ENCODE peak calls at places on chromosomes 2 and 18, in four cellular contexts. P, G, D and H are unnamed samples.

GRCh38 chr2:126943612-126944011 is 44.9 kb downstream of the TEX51 start:
- DNase-seq in P (no peak), D (no peak), G (no peak), H (no peak)

GRCh38 chr18:13611058-13611615 is 115.2 kb downstream of the FAM210A start:
- DNase-seq in G (peak; percentile 50), P (peak; percentile 66), D (peak; percentile 78), H (peak; percentile 75)

GRCh38 chr2:231191896-231192872 is 6.2 kb upstream of the ARMC9 start:
- DNase-seq in D (peak; percentile 97), P (peak; percentile 82), G (peak; percentile 92), H (peak; percentile 78)

GRCh38 chr18:48607049-48607984 is 68.5 kb downstream of the CTIF start:
- DNase-seq in P (peak; percentile 81), D (no peak), G (peak; percentile 51), H (no peak)

GRCh38 chr2:79717364-79718007 is 204.6 kb downstream of the CTNNA2 start:
- DNase-seq in G (no peak), P (peak; percentile 68), D (no peak), H (peak; percentile 14)

GRCh38 chr18:24786027-24786426 is 325.6 kb downstream of the HRH4 start:
- DNase-seq in P (no peak), G (no peak), D (no peak), H (no peak)

GRCh38 chr2:26456701-26457224 is 21.2 kb downstream of the OTOF start:
- DNase-seq in D (peak; percentile 41), P (no peak), G (no peak), H (no peak)

GRCh38 chr2:46942891-46943626 is 27.5 kb upstream of the MCFD2 start:
- DNase-seq in D (no peak), P (no peak), G (no peak), H (no peak)

GRCh38 chr2:44130441-44130840 is 38.2 kb upstream of the PPM1B start:
- DNase-seq in D (no peak), P (peak; percentile 14), G (no peak), H (no peak)

GRCh38 chr18:56568986-56569385 is 69.4 kb downstream of the TXNL1 start:
- DNase-seq in P (no peak), G (no peak), D (no peak), H (no peak)

GRCh38 chr2:104769096-104769495 is 84.8 kb upstream of the POU3F3 start:
- DNase-seq in P (peak; percentile 81), G (no peak), D (no peak), H (no peak)

GRCh38 chr18:394276-394996 is 106.1 kb downstream of the COLEC12 start:
- DNase-seq in D (no peak), P (no peak), G (no peak), H (no peak)

GRCh38 chr2:71721362-71721665 is 268.0 kb downstream of the DYSF start:
- DNase-seq in P (no peak), G (peak; percentile 48), D (peak; percentile 75), H (no peak)

GRCh38 chr2:75622500-75622899 is 24.1 kb upstream of the MRPL19 start:
- DNase-seq in D (no peak), P (no peak), G (no peak), H (no peak)

GRCh38 chr2:98697651-98698337 is 33.1 kb downstream of the MGAT4A start:
- DNase-seq in D (no peak), G (no peak), P (no peak), H (no peak)

GRCh38 chr2:67839242-67839641 is 223.6 kb downstream of the C1D start:
- DNase-seq in D (no peak), G (no peak), P (no peak), H (no peak)

GRCh38 chr2:20516646-20517341 is 69.9 kb downstream of the RHOB start:
- DNase-seq in D (peak; percentile 67), P (no peak), G (no peak), H (peak; percentile 19)

GRCh38 chr18:47235096-47235495 is 16.4 kb downstream of the SKOR2 start:
- DNase-seq in P (no peak), G (no peak), D (no peak), H (no peak)
- H3K27me3 ChIP-seq in P (no peaks in the 10 kb centered on the region), G (no peaks in the 10 kb centered on the region), D (peaks cover 49% of the 10 kb centered on the region), H (no peaks in the 10 kb centered on the region)

DNA sequence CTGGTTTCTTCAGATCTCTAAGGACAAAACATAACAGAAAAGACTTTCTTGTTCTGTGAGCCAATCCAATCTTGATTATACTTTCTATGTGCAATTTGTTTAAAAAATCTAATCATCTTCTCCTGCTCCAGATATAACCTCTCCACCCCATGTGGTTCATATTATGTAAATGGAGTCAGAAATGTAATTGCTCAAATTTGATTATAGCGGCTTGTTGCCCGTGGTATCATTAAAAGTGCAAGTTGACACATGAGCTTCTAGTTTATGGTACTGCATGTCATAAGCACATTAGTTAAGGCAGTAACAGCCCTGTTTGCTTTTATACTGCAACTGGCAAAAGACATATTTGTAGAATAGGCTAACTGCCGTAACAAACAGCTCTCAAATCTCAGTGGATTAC is 715.1 kb upstream of the CDH7 start:
- DNase-seq in D (no peak), P (no peak), G (no peak), H (no peak)
- H3K4me3 ChIP-seq in D (no peak overlapping the region), P (no peak overlapping the region), G (no peak overlapping the region), H (no peak overlapping the region)

GRCh38 chr18:62545098-62545497 is 22.3 kb downstream of the ZCCHC2 start:
- DNase-seq in P (no peak), D (no peak), G (peak; percentile 40), H (no peak)
- H3K36me3 ChIP-seq in P (no peaks in the 10 kb centered on the region), D (peaks cover 52% of the 10 kb centered on the region), G (peaks cover 78% of the 10 kb centered on the region), H (peaks cover 2% of the 10 kb centered on the region)

GRCh38 chr2:8595821-8596600 is 85.8 kb upstream of the ID2 start:
- DNase-seq in P (no peak), D (no peak), G (no peak), H (no peak)

GRCh38 chr2:8594731-8595427 is 87.0 kb upstream of the ID2 start:
- DNase-seq in G (no peak), D (no peak), P (peak; percentile 10), H (no peak)

GRCh38 chr2:8593239-8593638 is 88.6 kb upstream of the ID2 start:
- DNase-seq in D (no peak), G (no peak), P (no peak), H (no peak)

GRCh38 chr2:8597094-8597493 is 84.8 kb upstream of the ID2 start:
- DNase-seq in P (no peak), D (no peak), G (no peak), H (no peak)

DNA sequence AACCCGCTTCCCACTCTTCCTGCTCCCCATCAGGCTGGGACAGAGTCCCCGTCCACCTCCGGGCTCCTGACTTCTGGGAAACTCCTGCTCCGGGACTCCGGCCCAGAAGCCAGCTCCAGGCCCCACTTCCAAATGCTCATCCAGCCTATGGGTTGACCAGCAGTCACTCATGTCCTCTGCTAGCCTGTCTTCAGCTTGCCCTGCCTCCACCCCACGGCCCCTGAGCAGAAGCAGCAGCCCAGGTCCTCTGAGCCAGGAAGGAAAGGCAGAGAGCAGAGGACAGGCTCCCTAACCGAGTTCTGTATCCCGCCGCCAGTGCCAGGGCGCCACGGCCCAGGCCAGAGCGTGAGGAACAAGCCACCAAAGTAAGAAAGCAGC is 86.4 kb upstream of the ID2 start:
- DNase-seq in G (no peak), P (no peak), D (no peak), H (no peak)
- H3K27me3 ChIP-seq in G (no peaks in the 10 kb centered on the region), P (no peaks in the 10 kb centered on the region), D (no peaks in the 10 kb centered on the region), H (no peaks in the 10 kb centered on the region)

DNA sequence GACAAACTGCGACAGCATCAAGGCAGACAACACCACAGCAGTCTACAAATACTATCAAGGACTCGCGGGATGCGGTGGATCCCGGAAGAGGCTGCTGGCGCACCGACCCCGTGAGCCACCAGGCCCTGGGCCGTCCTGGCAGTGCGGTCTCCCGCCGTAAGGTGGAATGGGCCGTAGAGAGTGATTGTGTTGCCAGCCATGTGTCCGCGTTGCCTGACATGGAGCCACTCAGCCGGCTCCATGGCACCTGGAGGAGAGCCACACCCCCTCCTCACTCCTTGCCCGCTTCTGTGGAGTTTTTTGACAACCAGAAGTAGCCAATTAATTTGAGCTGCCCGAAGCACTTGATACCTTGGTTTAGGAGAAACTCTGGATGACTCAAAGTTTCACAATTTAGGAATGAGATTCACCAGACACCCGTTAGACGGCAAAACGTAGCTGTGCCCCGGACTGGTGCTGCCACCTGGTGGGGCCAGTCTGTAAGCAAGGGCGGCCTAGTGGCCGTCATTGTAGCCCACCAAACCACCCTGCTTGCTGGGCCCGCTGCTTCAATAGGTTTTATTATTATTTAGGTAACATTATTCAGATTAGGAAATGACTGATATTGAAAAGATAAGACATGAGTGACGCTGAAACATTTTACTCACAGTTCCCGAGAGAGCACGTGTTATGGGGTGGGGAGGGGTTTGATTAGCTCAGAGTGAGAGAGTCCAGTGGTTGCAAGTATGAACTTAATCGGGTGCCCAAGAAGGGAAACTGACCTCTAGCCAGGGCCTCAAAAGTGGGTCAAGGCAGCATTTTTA is 10.2 kb upstream of the IMP4 start:
- DNase-seq in G (no peak), D (peak; percentile 88), P (peak; percentile 70), H (peak; percentile 86)
- H3K4me3 ChIP-seq in G (no peak overlapping the region), D (no peak overlapping the region), P (peak overlapping the region; percentile 26), H (peak overlapping the region; percentile 8)